ENCODE peak calls at places on chromosomes 12 and 14, in six cellular contexts. T is psoas muscle, C is IMR-90, W is RWPE2, N is fibroblast of lung, U is Panc1. M is an unnamed sample.

GRCh38 chr12:83818888-83819287 is 1093.7 kb downstream of the SLC6A15 start:
- DNase-seq in N (peak; percentile 54), W (peak; percentile 46), C (peak; percentile 31), U (no peak), T (no peak), M (no peak)

GRCh38 chr12:92261692-92262091 is 116.0 kb upstream of the BTG1 start:
- DNase-seq in U (no peak), T (no peak), W (no peak), C (no peak), N (no peak), M (no peak)

GRCh38 chr12:46770501-46771183 is 55.2 kb downstream of the SLC38A4 start:
- DNase-seq in N (peak; percentile 53), T (peak; percentile 49), W (no peak), U (no peak), C (peak; percentile 59), M (no peak)

GRCh38 chr14:22567437-22567836 is 21.6 kb downstream of the DAD1 start:
- DNase-seq in C (no peak), W (no peak), N (no peak), U (no peak), T (no peak), M (no peak)

GRCh38 chr12:62783881-62784280 is 151.1 kb downstream of the PPM1H start:
- DNase-seq in W (no peak), C (no peak), T (no peak), U (no peak), N (peak; percentile 39), M (no peak)

GRCh38 chr12:103250487-103250886 is 245.3 kb downstream of the C12orf42 start:
- DNase-seq in C (no peak), U (no peak), N (no peak), W (no peak), T (no peak), M (no peak)

GRCh38 chr12:110157539-110157938 is 33.4 kb downstream of the IFT81 start:
- DNase-seq in U (no peak), N (no peak), W (no peak), C (no peak), T (no peak), M (no peak)

GRCh38 chr14:35944847-35945246 is 118.7 kb downstream of the BRMS1L start:
- DNase-seq in N (no peak), C (no peak), W (no peak), T (no peak), U (no peak), M (no peak)

DNA sequence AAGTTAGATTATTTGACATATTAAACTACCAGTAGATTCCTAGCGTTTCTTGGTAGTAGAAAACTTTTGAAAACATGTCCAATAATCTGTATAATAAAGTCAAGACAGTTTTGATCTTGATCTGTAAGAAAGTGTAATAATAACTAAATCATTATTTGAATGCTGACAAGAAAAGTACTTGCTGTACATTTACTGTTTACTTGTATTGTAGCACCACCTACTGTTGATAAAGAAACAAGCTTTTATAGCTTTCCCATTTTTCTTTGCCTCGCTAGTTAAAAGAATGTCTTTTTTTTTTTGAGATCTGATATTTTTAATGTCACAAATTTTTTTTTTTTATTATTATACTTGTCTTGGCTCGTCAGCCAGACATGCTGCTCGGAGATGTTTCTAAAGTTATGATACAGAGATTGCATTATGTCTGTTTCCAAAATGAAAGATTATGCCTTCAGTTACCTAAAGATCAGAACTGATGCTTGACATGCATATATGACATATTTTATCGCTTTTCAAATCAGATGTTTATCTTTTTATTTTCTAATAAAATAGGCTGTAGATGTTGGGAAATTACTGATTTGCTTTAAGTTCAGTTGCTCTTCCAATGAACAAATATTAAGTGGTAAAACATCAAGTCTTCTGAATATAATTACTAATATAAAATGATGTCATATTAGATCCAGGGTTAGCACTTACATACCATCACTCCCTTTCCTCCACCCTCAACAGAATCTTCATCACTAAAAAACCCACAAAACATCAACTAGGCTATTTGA is 140.5 kb downstream of the AKAP6 start:
- DNase-seq in U (peak; percentile 5), T (no peak), C (peak; percentile 76), N (peak; percentile 62), W (no peak), M (no peak)
- TF ChIP-seq CTCF in U (peak; percentile 28), T (peak; percentile 65), C (peak; percentile 72), N (peak; percentile 44), W (peak; percentile 92), M (peak; percentile 56)

DNA sequence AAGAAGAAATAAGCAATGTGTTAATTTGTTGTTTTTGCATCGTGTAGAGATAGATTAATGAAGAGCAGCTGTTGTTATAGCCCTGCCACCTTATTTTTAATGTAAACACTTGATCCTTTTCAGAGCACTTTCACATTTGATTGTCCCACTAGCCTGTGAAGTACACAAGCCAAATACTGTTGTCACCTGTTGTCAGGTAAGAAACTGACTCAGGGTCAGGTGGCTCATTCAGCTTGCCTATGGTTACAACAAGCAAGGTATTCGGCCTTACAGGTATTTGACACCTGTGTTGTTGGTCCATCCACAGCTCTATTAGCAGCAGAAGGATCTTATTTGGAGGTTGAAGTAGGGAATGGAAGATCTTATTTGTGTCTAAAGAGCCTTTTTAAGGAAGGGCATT is 108.9 kb downstream of the GPR135 start:
- DNase-seq in N (no peak), C (no peak), W (no peak), U (no peak), T (no peak), M (no peak)
- H3K4me1 ChIP-seq in N (peaks cover 3% of the 10 kb centered on the region), C (peaks cover 9% of the 10 kb centered on the region), W (peaks cover 56% of the 10 kb centered on the region), U (no peaks in the 10 kb centered on the region), T (peaks cover 34% of the 10 kb centered on the region), M (peaks cover 54% of the 10 kb centered on the region)

DNA sequence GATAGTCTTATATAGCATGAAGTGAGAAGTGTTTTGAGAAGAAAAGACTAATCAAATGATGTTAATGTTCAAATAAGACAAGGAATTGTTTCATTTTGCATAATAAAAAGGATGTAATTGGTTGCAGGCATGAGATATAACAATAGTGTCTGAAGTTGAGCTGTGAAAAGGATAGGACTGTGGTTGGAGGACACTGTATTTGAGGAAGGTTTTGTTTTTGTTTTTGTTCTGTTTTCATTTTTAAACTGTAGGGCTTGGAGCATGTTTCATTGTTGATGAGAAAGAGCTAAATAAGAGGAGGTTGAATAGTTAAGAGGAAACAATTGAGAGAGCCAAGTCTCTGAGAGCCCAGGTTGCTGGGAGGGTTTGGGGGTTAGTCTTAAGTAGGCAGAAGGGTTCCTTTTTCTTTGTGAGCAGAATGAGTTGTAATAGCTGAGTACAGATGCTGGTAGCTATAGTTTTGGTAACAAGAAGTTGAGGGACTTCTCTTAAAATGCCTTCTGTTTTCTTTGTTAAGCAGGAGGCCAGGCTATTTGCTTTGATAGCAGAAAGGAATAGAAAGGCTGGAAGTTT is 58.4 kb downstream of the CCDC91 start:
- DNase-seq in C (no peak), W (no peak), T (no peak), N (no peak), U (no peak), M (no peak)
- H3K27ac ChIP-seq in C (no peak overlapping the region), W (no peak overlapping the region), T (no peak overlapping the region), N (no peak overlapping the region), U (no peak overlapping the region), M (no peak overlapping the region)

DNA sequence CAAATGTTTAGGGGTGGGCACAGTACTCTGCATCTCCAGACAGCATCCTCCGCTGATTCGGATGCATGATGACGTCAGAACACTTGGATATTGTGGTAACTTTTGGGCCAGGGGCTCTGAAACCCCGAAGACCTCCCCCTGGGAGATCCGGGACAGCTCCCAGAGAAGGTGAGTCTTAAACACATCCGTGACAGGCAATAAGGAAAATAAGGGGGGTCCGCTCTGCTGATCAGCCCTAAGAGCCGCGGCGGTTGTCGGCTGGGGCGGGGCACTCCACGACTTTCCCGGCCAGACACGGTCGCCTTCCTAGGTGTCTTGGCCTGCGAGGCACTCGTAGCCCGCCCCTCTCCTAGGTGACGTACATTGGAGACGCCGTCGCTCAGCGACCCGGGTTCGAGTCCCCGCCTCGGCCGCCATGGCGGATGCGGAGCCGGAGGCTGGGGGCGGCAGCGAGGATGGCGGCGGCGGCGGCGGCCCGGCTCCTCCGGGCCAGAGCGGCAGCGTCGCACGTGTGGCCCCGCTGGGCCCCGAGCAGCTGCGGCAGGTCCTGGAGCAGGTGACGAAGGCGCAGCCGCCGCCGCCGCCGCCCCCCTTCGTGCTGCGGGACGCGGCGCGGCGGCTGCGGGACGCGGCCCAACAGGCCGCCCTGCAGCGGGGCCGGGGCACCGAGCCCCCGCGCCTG is at the start of gene ZNF839:
- DNase-seq in T (peak; percentile 98), U (no peak), N (peak; percentile 84), W (peak; percentile 96), C (peak; percentile 86), M (peak; percentile 94)
- TF ChIP-seq CTCF in T (no peak), U (no peak), N (no peak), W (no peak), C (no peak), M (no peak)

DNA sequence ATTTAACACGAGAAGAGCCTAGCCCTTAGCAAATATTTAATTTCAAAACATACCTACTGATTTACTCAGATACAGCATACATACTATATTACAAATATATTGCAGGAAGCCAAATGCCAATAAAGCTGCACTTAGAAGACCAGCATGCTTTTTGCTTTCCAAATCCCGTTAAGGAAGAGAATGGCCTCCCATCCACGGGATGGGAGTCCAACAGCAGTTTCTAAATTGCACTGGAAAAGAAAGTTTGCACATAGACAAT is 156.3 kb upstream of the FOXN3 start:
- DNase-seq in C (no peak), U (no peak), W (no peak), N (no peak), T (no peak), M (no peak)
- H3K4me1 ChIP-seq in C (peaks cover 6% of the 10 kb centered on the region), U (no peaks in the 10 kb centered on the region), W (no peaks in the 10 kb centered on the region), N (no peaks in the 10 kb centered on the region), T (peaks cover 25% of the 10 kb centered on the region), M (peaks cover 15% of the 10 kb centered on the region)

GRCh38 chr14:50342211-50343080 is 30.3 kb downstream of the DMAC2L start:
- DNase-seq in T (peak; percentile 61), W (no peak), N (peak; percentile 83), C (peak; percentile 71), U (no peak), M (peak; percentile 60)
- H3K27ac ChIP-seq in T (peak overlapping the region; percentile 43), W (no peak overlapping the region), N (no peak overlapping the region), C (peak overlapping the region; percentile 85), U (no peak overlapping the region), M (peak overlapping the region; percentile 29)

GRCh38 chr14:61145903-61146411 is 135.2 kb downstream of the TMEM30B start:
- DNase-seq in W (no peak), C (peak; percentile 82), T (no peak), N (peak; percentile 93), U (no peak), M (no peak)
- TF ChIP-seq CTCF in W (no peak), C (no peak), T (no peak), N (no peak), U (no peak), M (no peak)

DNA sequence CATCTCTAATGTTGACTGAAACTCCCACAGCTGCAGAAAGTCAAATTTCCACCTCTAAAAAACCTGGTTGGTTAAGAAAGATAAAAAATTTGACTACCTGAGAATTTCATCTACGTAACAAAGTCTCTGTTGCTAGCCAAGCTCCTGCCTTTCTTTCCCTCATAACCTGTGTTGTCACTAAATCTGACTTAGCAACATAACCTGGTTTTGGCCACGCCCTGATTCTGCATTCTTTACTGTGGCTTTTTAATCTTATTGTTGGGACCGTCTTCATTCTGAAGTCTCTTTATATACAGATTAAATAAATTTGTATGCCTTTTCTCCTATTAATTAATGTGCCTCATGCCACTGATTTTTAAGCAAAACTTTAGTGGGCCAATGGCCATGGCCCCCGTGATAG is 16.1 kb upstream of the CD69 start:
- DNase-seq in T (no peak), C (no peak), W (no peak), U (no peak), N (no peak), M (no peak)
- H3K4me1 ChIP-seq in T (no peaks in the 10 kb centered on the region), C (no peaks in the 10 kb centered on the region), W (no peaks in the 10 kb centered on the region), U (no peaks in the 10 kb centered on the region), N (no peaks in the 10 kb centered on the region), M (no peaks in the 10 kb centered on the region)

M was measured in heart right ventricle.